ENCODE peak calls at places on chromosome 16, in five cellular contexts. One of them, this sample, is unnamed.

GRCh38 chr16:85151603-85152413 is 39.5 kb upstream of the CIBAR2 start:
- DNase-seq in RCC 7860: no peak
- DNase-seq in A172: peak; percentile 93
- DNase-seq in ELR: peak; percentile 80
- DNase-seq in kidney: peak; percentile 94
- DNase-seq in this sample: no peak

GRCh38 chr16:67847064-67847861 is at the start of gene CENPT:
- DNase-seq in A172: peak; percentile 46
- DNase-seq in kidney: peak; percentile 89
- DNase-seq in RCC 7860: peak; percentile 70
- DNase-seq in ELR: peak; percentile 90
- DNase-seq in this sample: no peak

GRCh38 chr16:84930298-84931106 is 80.8 kb downstream of the ZDHHC7 start:
- DNase-seq in kidney: peak; percentile 49
- DNase-seq in A172: no peak
- DNase-seq in ELR: no peak
- DNase-seq in RCC 7860: no peak
- DNase-seq in this sample: no peak

GRCh38 chr16:4689091-4689671 is 4.2 kb upstream of the NUDT16L1 start:
- DNase-seq in A172: no peak
- DNase-seq in ELR: no peak
- DNase-seq in kidney: peak; percentile 68
- DNase-seq in RCC 7860: no peak
- DNase-seq in this sample: no peak

GRCh38 chr16:87350681-87351319 is 32.8 kb downstream of the FBXO31 start:
- DNase-seq in ELR: peak; percentile 67
- DNase-seq in RCC 7860: no peak
- DNase-seq in A172: no peak
- DNase-seq in kidney: no peak
- DNase-seq in this sample: no peak

GRCh38 chr16:85350973-85351372 is 238.7 kb upstream of the CIBAR2 start:
- DNase-seq in ELR: peak; percentile 93
- DNase-seq in A172: peak; percentile 99
- DNase-seq in RCC 7860: peak; percentile 91
- DNase-seq in kidney: peak; percentile 96
- DNase-seq in this sample: no peak

GRCh38 chr16:68444058-68444657 is 4.2 kb downstream of the SMPD3 start:
- DNase-seq in kidney: no peak
- DNase-seq in A172: peak; percentile 58
- DNase-seq in RCC 7860: no peak
- DNase-seq in ELR: peak; percentile 44
- DNase-seq in this sample: no peak

GRCh38 chr16:78194948-78195347 is 95.5 kb downstream of the WWOX start:
- DNase-seq in RCC 7860: no peak
- DNase-seq in kidney: no peak
- DNase-seq in A172: no peak
- DNase-seq in ELR: no peak
- DNase-seq in this sample: no peak

GRCh38 chr16:54171855-54172537 is 114.6 kb downstream of the IRX3 start:
- DNase-seq in ELR: no peak
- DNase-seq in A172: no peak
- DNase-seq in RCC 7860: no peak
- DNase-seq in kidney: no peak
- DNase-seq in this sample: no peak